ENCODE peak calls at places on chromosomes 2 and 18, in eight cellular contexts. V, U, I, L, B, M, C and T are unnamed samples.

GRCh38 chr2:102806250-102806837 is 44.5 kb downstream of the TMEM182 start:
- DNase-seq in V (peak), U (peak), I (peak), L (peak), B (no peak), M (peak), C (peak), T (no peak)

GRCh38 chr2:20229322-20230201 is 4.6 kb upstream of the SDC1 start:
- DNase-seq in V (no peak), U (no peak), I (no peak), L (no peak), B (no peak), M (no peak), C (no peak), T (no peak)

GRCh38 chr2:69119541-69119940 is 106.6 kb downstream of the ANTXR1 start:
- DNase-seq in V (no peak), U (no peak), I (no peak), L (peak), B (no peak), M (no peak), C (no peak), T (no peak)

GRCh38 chr2:183579686-183580085 is 455.4 kb downstream of the NUP35 start:
- DNase-seq in V (no peak), U (no peak), I (no peak), L (peak), B (no peak), M (peak), C (no peak), T (no peak)

GRCh38 chr2:160299540-160299939 is 99.5 kb upstream of the ITGB6 start:
- DNase-seq in V (no peak), U (no peak), I (no peak), L (no peak), B (no peak), M (no peak), C (no peak), T (no peak)

GRCh38 chr2:26693287-26693849 is 846 bp downstream of the KCNK3 start:
- DNase-seq in V (no peak), U (no peak), I (no peak), L (peak), B (no peak), M (peak), C (no peak), T (no peak)

GRCh38 chr2:199602271-199602895 is 144.6 kb upstream of the SATB2 start:
- DNase-seq in V (no peak), U (no peak), I (no peak), L (no peak), B (no peak), M (peak), C (no peak), T (no peak)

GRCh38 chr2:112646102-112646719 is 472 bp downstream of the SLC20A1 start:
- DNase-seq in V (no peak), U (peak), I (no peak), L (no peak), B (no peak), M (peak), C (no peak), T (no peak)

GRCh38 chr2:130135692-130136541 is 6.9 kb upstream of the POTEF start:
- DNase-seq in V (no peak), U (no peak), I (no peak), L (no peak), B (no peak), M (no peak), C (no peak), T (no peak)

GRCh38 chr2:172968061-172968469 is 107.6 kb upstream of the MAP3K20 start:
- DNase-seq in V (no peak), U (no peak), I (peak), L (no peak), B (no peak), M (no peak), C (peak), T (no peak)

GRCh38 chr2:128446866-128447537 is 128.3 kb upstream of the HS6ST1 start:
- DNase-seq in V (no peak), U (no peak), I (peak), L (no peak), B (no peak), M (no peak), C (no peak), T (no peak)

GRCh38 chr18:61975526-61976326 is 82.9 kb upstream of the RNF152 start:
- DNase-seq in V (no peak), U (no peak), I (no peak), L (no peak), B (peak), M (no peak), C (no peak), T (no peak)

GRCh38 chr2:27765621-27766286 is 5.8 kb upstream of the MRPL33 start:
- DNase-seq in V (no peak), U (peak), I (peak), L (no peak), B (peak), M (no peak), C (no peak), T (no peak)

GRCh38 chr18:50286391-50287027 is 983 bp downstream of the CXXC1 start:
- DNase-seq in V (no peak), U (no peak), I (no peak), L (no peak), B (no peak), M (peak), C (no peak), T (no peak)

GRCh38 chr2:236659758-236660150 is 90.1 kb downstream of the ACKR3 start:
- DNase-seq in V (no peak), U (no peak), I (peak), L (no peak), B (no peak), M (no peak), C (no peak), T (peak)

GRCh38 chr18:61851940-61852451 is 40.8 kb downstream of the RNF152 start:
- DNase-seq in V (no peak), U (no peak), I (no peak), L (no peak), B (no peak), M (no peak), C (no peak), T (no peak)

GRCh38 chr18:47754311-47755101 is 176.0 kb downstream of the SMAD2 start:
- DNase-seq in V (peak), U (peak), I (no peak), L (peak), B (no peak), M (peak), C (no peak), T (no peak)

GRCh38 chr2:209977386-209978239 is 24.8 kb upstream of the RPE start:
- DNase-seq in V (peak), U (no peak), I (no peak), L (peak), B (no peak), M (peak), C (peak), T (no peak)

GRCh38 chr2:63792523-63792922 is 49.2 kb upstream of the UGP2 start:
- DNase-seq in V (no peak), U (no peak), I (no peak), L (no peak), B (no peak), M (no peak), C (peak), T (peak)

GRCh38 chr18:9422816-9423519 is 52.3 kb upstream of the RALBP1 start:
- DNase-seq in V (no peak), U (no peak), I (no peak), L (no peak), B (no peak), M (no peak), C (no peak), T (peak)

GRCh38 chr2:119617455-119617854 is 61.5 kb upstream of the TMEM177 start:
- DNase-seq in V (no peak), U (no peak), I (no peak), L (no peak), B (no peak), M (no peak), C (no peak), T (no peak)

GRCh38 chr18:21267370-21267769 is 25.3 kb downstream of the GREB1L start:
- DNase-seq in V (no peak), U (no peak), I (no peak), L (no peak), B (no peak), M (no peak), C (no peak), T (no peak)

GRCh38 chr2:235776531-235776930 is 282.7 kb downstream of the AGAP1 start:
- DNase-seq in V (no peak), U (no peak), I (no peak), L (no peak), B (no peak), M (no peak), C (no peak), T (no peak)

GRCh38 chr2:61950133-61950560 is 44.7 kb downstream of the COMMD1 start:
- DNase-seq in V (no peak), U (no peak), I (no peak), L (no peak), B (no peak), M (no peak), C (no peak), T (no peak)

GRCh38 chr18:48778344-48779011 is 172.3 kb downstream of the SMAD7 start:
- DNase-seq in V (no peak), U (no peak), I (no peak), L (no peak), B (no peak), M (no peak), C (no peak), T (no peak)

GRCh38 chr2:143261986-143262784 is 133.0 kb downstream of the ARHGAP15 start:
- DNase-seq in V (no peak), U (peak), I (no peak), L (no peak), B (peak), M (no peak), C (no peak), T (no peak)

GRCh38 chr2:120344991-120345975 is 653 bp upstream of the INHBB start:
- DNase-seq in V (no peak), U (no peak), I (no peak), L (peak), B (no peak), M (peak), C (no peak), T (no peak)

GRCh38 chr2:70947556-70948184 is 12.0 kb downstream of the ATP6V1B1 start:
- DNase-seq in V (no peak), U (no peak), I (no peak), L (no peak), B (no peak), M (no peak), C (peak), T (no peak)

GRCh38 chr18:21112543-21113105 is 1.0 kb upstream of the ROCK1 start:
- DNase-seq in V (no peak), U (no peak), I (no peak), L (no peak), B (no peak), M (no peak), C (no peak), T (no peak)

GRCh38 chr2:233844836-233845235 is 9.5 kb downstream of the HJURP start:
- DNase-seq in V (no peak), U (no peak), I (no peak), L (no peak), B (no peak), M (no peak), C (no peak), T (no peak)

GRCh38 chr2:25168256-25169072 is at the start of gene POMC:
- DNase-seq in V (no peak), U (peak), I (no peak), L (peak), B (no peak), M (peak), C (no peak), T (no peak)

GRCh38 chr2:181892795-181893435 is 1.4 kb downstream of the ITPRID2 start:
- DNase-seq in V (no peak), U (no peak), I (no peak), L (no peak), B (no peak), M (no peak), C (no peak), T (no peak)

GRCh38 chr18:59512025-59512710 is 153.1 kb upstream of the LMAN1 start:
- DNase-seq in V (no peak), U (no peak), I (no peak), L (peak), B (no peak), M (no peak), C (no peak), T (no peak)

GRCh38 chr2:56185582-56186046 is 1.8 kb downstream of the CCDC85A start:
- DNase-seq in V (peak), U (no peak), I (peak), L (peak), B (no peak), M (peak), C (no peak), T (no peak)

DNA sequence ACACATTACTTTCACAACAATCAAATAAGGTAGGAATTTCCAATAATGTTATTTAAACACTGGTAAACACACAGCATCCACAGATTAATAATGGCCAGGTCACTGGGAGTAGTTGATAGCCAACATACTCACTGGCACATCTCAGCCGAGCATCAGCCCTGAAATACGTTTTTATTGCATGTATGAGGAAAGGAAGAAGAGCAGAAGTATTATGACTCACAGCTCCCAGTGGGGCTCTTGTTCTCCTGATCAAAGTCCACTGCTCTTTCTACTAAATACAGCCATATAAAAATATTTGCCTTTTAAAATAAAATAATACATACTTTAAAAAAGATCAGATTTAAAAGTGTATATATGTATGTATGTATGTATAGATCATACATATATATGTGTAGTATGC is 999.6 kb downstream of the SUCLG1 start:
- DNase-seq in V (no peak), U (no peak), I (no peak), L (no peak), B (no peak), M (no peak), C (no peak), T (no peak)
- H3K27ac ChIP-seq in V (no peak), U (no peak), I (no peak), L (no peak), B (no peak), M (no peak), C (no peak), T (no peak)

DNA sequence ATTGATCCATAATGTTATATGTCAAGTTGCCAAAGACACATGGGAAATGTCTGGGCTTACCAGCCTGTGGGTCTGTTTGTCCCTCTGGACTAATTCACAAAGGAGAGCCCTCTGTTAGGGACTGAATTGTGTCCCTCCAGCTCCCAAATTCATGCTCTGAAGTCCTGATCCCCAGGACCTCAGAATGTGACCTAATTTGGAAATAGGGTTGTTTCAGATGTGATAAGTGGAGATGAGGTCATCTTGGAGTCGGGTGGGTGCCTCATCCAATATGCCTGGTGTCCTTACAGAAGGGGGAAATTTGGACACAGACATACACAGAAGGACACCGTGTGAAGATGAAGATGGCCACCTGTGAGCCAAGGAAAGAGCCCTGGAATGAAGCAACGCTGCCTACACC is 41.4 kb upstream of the ROCK2 start:
- DNase-seq in V (no peak), U (no peak), I (no peak), L (no peak), B (no peak), M (no peak), C (no peak), T (no peak)
- H3K27ac ChIP-seq in V (no peak), U (no peak), I (no peak), L (peak), B (no peak), M (no peak), C (no peak), T (no peak)

DNA sequence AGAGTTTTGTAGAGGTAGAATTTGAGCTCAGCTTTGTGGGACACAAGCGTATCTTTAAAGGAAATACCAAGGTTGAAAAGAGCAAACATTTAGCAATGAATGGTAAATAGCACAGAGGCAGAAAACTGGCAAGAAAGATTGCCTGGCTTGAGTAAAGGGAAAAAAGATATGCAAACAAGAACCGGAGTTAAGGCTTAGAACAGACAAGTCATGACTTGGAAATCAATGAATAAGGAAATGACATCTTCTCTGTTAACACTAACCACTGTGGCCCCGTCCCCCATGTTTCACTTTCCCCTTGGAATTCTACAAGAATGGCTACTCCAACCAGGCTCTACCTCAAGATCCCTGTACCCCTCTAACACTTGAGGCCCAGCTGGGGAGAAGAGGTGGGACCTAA is 3.8 kb downstream of the STAM2 start:
- DNase-seq in V (no peak), U (no peak), I (no peak), L (no peak), B (no peak), M (no peak), C (no peak), T (peak)
- H3K27ac ChIP-seq in V (no peak), U (no peak), I (no peak), L (no peak), B (no peak), M (peak), C (no peak), T (peak)

DNA sequence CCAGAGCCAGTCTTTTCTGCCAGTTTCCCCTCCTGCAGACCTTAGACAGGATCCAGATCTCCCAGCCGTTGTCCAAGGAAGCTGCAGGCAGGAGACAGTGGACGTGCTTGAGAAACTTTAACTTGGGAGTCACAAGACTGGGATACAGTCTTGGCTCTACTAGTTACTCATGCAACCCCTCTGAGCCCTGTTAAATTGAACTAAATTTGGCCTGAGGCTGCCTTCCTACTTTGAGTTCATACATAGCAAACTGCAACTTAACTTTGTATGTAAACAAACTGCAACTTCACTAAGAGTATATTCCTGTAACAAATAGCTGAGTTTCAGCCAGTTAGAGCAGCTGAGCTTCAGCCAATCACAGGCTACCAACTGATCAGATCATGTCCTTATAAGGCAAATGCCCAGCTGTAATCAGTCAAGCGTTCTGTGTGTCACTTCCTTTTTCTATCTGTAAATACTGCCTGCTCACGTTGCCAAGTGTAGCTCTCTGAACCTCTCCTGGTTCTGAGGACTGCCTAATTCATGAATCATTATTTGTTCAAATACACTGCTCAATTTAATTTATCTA is 140.9 kb downstream of the CAPN13 start:
- DNase-seq in V (no peak), U (no peak), I (no peak), L (no peak), B (no peak), M (peak), C (peak), T (peak)
- H3K27ac ChIP-seq in V (no peak), U (no peak), I (no peak), L (no peak), B (no peak), M (no peak), C (peak), T (peak)